ENCODE peak calls at places on chromosomes 13 and 19, in six cellular contexts. Q is adipocyte; O is anterior cingulate cortex; T is naive thymus-derived CD8-positive, alpha-beta T cell; G is AG10803; H is AG04450. C is an unnamed sample.

GRCh38 chr13:37602743-37603381 is 4.3 kb upstream of the POSTN start:
- DNase-seq in Q (peak), O (no peak), T (no peak), G (peak), H (no peak), C (peak)

GRCh38 chr19:28154077-28154476 is 1058.9 kb downstream of the UQCRFS1 start:
- DNase-seq in Q (no peak), O (no peak), T (no peak), G (no peak), H (no peak), C (no peak)

GRCh38 chr13:94079876-94080275 is 399.6 kb downstream of the DCT start:
- DNase-seq in Q (peak), O (no peak), T (no peak), G (peak), H (no peak), C (no peak)

GRCh38 chr13:112143753-112144615 is 77.0 kb downstream of the SOX1 start:
- DNase-seq in Q (no peak), O (no peak), T (no peak), G (no peak), H (no peak), C (no peak)

GRCh38 chr13:42999491-42999890 is 7.5 kb upstream of the EPSTI1 start:
- DNase-seq in Q (no peak), O (no peak), T (no peak), G (no peak), H (no peak), C (no peak)

GRCh38 chr13:100983111-100983510 is 308.5 kb upstream of the TMTC4 start:
- DNase-seq in Q (no peak), O (no peak), T (no peak), G (no peak), H (no peak), C (no peak)

GRCh38 chr19:33368074-33368864 is 5.2 kb upstream of the CEBPG start:
- DNase-seq in Q (no peak), O (no peak), T (no peak), G (no peak), H (no peak), C (no peak)

GRCh38 chr13:113860579-113861432 is 3.1 kb downstream of the GAS6 start:
- DNase-seq in Q (peak), O (no peak), T (no peak), G (no peak), H (no peak), C (no peak)

GRCh38 chr13:21800847-21801616 is 130.2 kb downstream of the FGF9 start:
- DNase-seq in Q (no peak), O (no peak), T (no peak), G (no peak), H (no peak), C (no peak)

GRCh38 chr19:46729696-46730095 is 12.8 kb upstream of the PRKD2 start:
- DNase-seq in Q (no peak), O (no peak), T (no peak), G (no peak), H (no peak), C (no peak)